ENCODE peak calls at places on chromosomes 5 and 9, in four cellular contexts. X, M, Q and D are unnamed samples.

GRCh38 chr5:44663991-44664710 is 144.6 kb upstream of the MRPS30 start:
- DNase-seq in X (no peak), M (no peak), Q (no peak), D (no peak)

GRCh38 chr9:98971915-98972223 is 28.2 kb downstream of the COL15A1 start:
- DNase-seq in X (no peak), M (no peak), Q (no peak), D (no peak)

GRCh38 chr9:105038057-105038456 is 110.1 kb upstream of the ABCA1 start:
- DNase-seq in X (no peak), M (no peak), Q (no peak), D (no peak)

GRCh38 chr9:114287763-114288232 is 35.1 kb upstream of the ORM1 start:
- DNase-seq in X (no peak), M (peak; percentile 8), Q (no peak), D (peak; percentile 57)

GRCh38 chr5:84680908-84681307 is 296.2 kb upstream of the EDIL3 start:
- DNase-seq in X (no peak), M (no peak), Q (no peak), D (no peak)

GRCh38 chr5:149063017-149063687 is at the start of gene SH3TC2:
- DNase-seq in X (peak; percentile 81), M (peak; percentile 30), Q (peak; percentile 86), D (no peak)

GRCh38 chr9:23556459-23556858 is 269.6 kb downstream of the ELAVL2 start:
- DNase-seq in X (no peak), M (no peak), Q (no peak), D (no peak)

GRCh38 chr9:104987743-104988142 is 59.8 kb upstream of the ABCA1 start:
- DNase-seq in X (no peak), M (no peak), Q (no peak), D (no peak)

GRCh38 chr5:141402553-141403328 is at the start of gene PCDHGA9:
- DNase-seq in X (no peak), M (no peak), Q (peak; percentile 70), D (no peak)

GRCh38 chr9:121757286-121757595 is 105.8 kb downstream of the DAB2IP start:
- DNase-seq in X (no peak), M (no peak), Q (no peak), D (no peak)

GRCh38 chr9:73050062-73050814 is 97.4 kb upstream of the ALDH1A1 start:
- DNase-seq in X (no peak), M (no peak), Q (no peak), D (no peak)

GRCh38 chr9:109496126-109496707 is 1.9 kb downstream of the PTPN3 start:
- DNase-seq in X (no peak), M (no peak), Q (no peak), D (no peak)

GRCh38 chr9:108815156-108815555 is 40.6 kb downstream of the ACTL7B start:
- DNase-seq in X (no peak), M (no peak), Q (no peak), D (no peak)

GRCh38 chr9:18149457-18150011 is 324.4 kb upstream of the ADAMTSL1 start:
- DNase-seq in X (no peak), M (no peak), Q (no peak), D (no peak)

GRCh38 chr5:68432682-68433081 is 217.1 kb downstream of the PIK3R1 start:
- DNase-seq in X (no peak), M (no peak), Q (no peak), D (peak; percentile 74)

GRCh38 chr5:141478321-141478945 is 2.7 kb downstream of the PCDHGC3 start:
- DNase-seq in X (no peak), M (peak; percentile 73), Q (peak; percentile 20), D (no peak)

GRCh38 chr5:41115281-41115680 is 44.1 kb upstream of the MROH2B start:
- DNase-seq in X (no peak), M (no peak), Q (peak; percentile 59), D (no peak)

GRCh38 chr9:133496901-133497411 is 18.1 kb upstream of the SLC2A6 start:
- DNase-seq in X (no peak), M (no peak), Q (no peak), D (no peak)

GRCh38 chr5:53479045-53479655 is 1.3 kb upstream of the FST start:
- DNase-seq in X (no peak), M (no peak), Q (peak; percentile 31), D (no peak)

GRCh38 chr9:2800385-2801179 is 43.3 kb downstream of the PUM3 start:
- DNase-seq in X (no peak), M (no peak), Q (peak; percentile 13), D (no peak)

GRCh38 chr5:132684922-132685720 is 11.3 kb downstream of the IL4 start:
- DNase-seq in X (no peak), M (no peak), Q (no peak), D (no peak)

GRCh38 chr5:170330568-170331054 is 33.0 kb upstream of the LCP2 start:
- DNase-seq in X (no peak), M (no peak), Q (no peak), D (peak; percentile 72)

GRCh38 chr5:78007232-78007631 is 231.1 kb upstream of the TBCA start:
- DNase-seq in X (no peak), M (no peak), Q (no peak), D (no peak)

GRCh38 chr5:91281409-91281808 is 101.7 kb downstream of the ARRDC3 start:
- DNase-seq in X (no peak), M (no peak), Q (peak; percentile 50), D (no peak)

GRCh38 chr9:14056235-14056930 is 257.6 kb downstream of the NFIB start:
- DNase-seq in X (no peak), M (no peak), Q (no peak), D (no peak)

GRCh38 chr5:43007246-43007910 is 32.7 kb downstream of the ANXA2R start:
- DNase-seq in X (peak; percentile 36), M (peak; percentile 64), Q (peak; percentile 74), D (peak; percentile 92)

GRCh38 chr9:121861501-121862180 is 210.2 kb downstream of the DAB2IP start:
- DNase-seq in X (peak; percentile 86), M (no peak), Q (no peak), D (no peak)

GRCh38 chr5:38497946-38498345 is 58.5 kb downstream of the LIFR start:
- DNase-seq in X (no peak), M (no peak), Q (no peak), D (no peak)

GRCh38 chr5:8613078-8613685 is 744.2 kb downstream of the MTRR start:
- DNase-seq in X (no peak), M (peak; percentile 14), Q (no peak), D (no peak)

GRCh38 chr5:154476343-154477213 is 1.4 kb downstream of the HAND1 start:
- DNase-seq in X (no peak), M (no peak), Q (no peak), D (no peak)

GRCh38 chr9:85949591-85950335 is 8.8 kb downstream of the NAA35 start:
- DNase-seq in X (no peak), M (no peak), Q (no peak), D (no peak)

GRCh38 chr9:115551396-115551795 is 433.4 kb upstream of the TNC start:
- DNase-seq in X (no peak), M (no peak), Q (no peak), D (no peak)

GRCh38 chr5:7396169-7397004 is 449 bp downstream of the ADCY2 start:
- DNase-seq in X (no peak), M (no peak), Q (peak; percentile 40), D (no peak)

GRCh38 chr9:126777733-126778132 is 27.1 kb upstream of the ZBTB43 start:
- DNase-seq in X (no peak), M (no peak), Q (no peak), D (no peak)

GRCh38 chr5:38546691-38547146 is 9.7 kb downstream of the LIFR start:
- DNase-seq in X (no peak), M (peak; percentile 31), Q (no peak), D (no peak)

GRCh38 chr5:109921735-109922395 is 232.1 kb downstream of the MAN2A1 start:
- DNase-seq in X (peak; percentile 6), M (no peak), Q (no peak), D (peak; percentile 73)

GRCh38 chr5:100779669-100780375 is 123.3 kb downstream of the ST8SIA4 start:
- DNase-seq in X (no peak), M (no peak), Q (no peak), D (no peak)

GRCh38 chr5:132008961-132009680 is 2.3 kb downstream of the ACSL6 start:
- DNase-seq in X (no peak), M (peak; percentile 11), Q (peak; percentile 28), D (peak; percentile 56)

GRCh38 chr5:1002836-1003235 is 5.8 kb upstream of the NKD2 start:
- DNase-seq in X (no peak), M (peak; percentile 11), Q (no peak), D (peak; percentile 44)